ENCODE peak calls at places on chromosomes 11 and 22, in four cellular contexts. I, E, S and A are unnamed samples.

GRCh38 chr11:84564180-84564866 is 1062.8 kb downstream of the DLG2 start:
- DNase-seq in I (peak), E (peak), S (peak), A (peak)

GRCh38 chr22:45932066-45932465 is 44.9 kb downstream of the WNT7B start:
- DNase-seq in I (no peak), E (no peak), S (no peak), A (no peak)

GRCh38 chr11:83744620-83745192 is 458.5 kb upstream of the CCDC90B start:
- DNase-seq in I (no peak), E (no peak), S (no peak), A (no peak)

GRCh38 chr22:42357634-42358296 is 74.4 kb downstream of the NFAM1 start:
- DNase-seq in I (no peak), E (peak), S (no peak), A (no peak)

GRCh38 chr11:10752486-10752885 is 1.4 kb downstream of the CTR9 start:
- DNase-seq in I (no peak), E (no peak), S (no peak), A (no peak)

GRCh38 chr11:46674463-46675287 is 25.7 kb downstream of the ARHGAP1 start:
- DNase-seq in I (peak), E (no peak), S (no peak), A (no peak)

GRCh38 chr11:95821640-95822039 is 31.3 kb downstream of the CEP57 start:
- DNase-seq in I (peak), E (peak), S (no peak), A (peak)

GRCh38 chr11:84398017-84398626 is 1112.0 kb upstream of the CCDC90B start:
- DNase-seq in I (peak), E (peak), S (no peak), A (no peak)

GRCh38 chr11:7493670-7494069 is 8.4 kb downstream of the OLFML1 start:
- DNase-seq in I (no peak), E (no peak), S (no peak), A (no peak)

GRCh38 chr11:112614605-112615004 is 346.6 kb upstream of the NCAM1 start:
- DNase-seq in I (no peak), E (no peak), S (no peak), A (no peak)

GRCh38 chr11:100942016-100942415 is 187.6 kb downstream of the PGR start:
- DNase-seq in I (peak), E (peak), S (no peak), A (peak)

GRCh38 chr22:37060801-37061610 is 9.5 kb downstream of the KCTD17 start:
- DNase-seq in I (no peak), E (no peak), S (no peak), A (no peak)

GRCh38 chr11:116958246-116958645 is 120.8 kb upstream of the APOA1 start:
- DNase-seq in I (no peak), E (no peak), S (no peak), A (peak)

GRCh38 chr11:80668039-80668438 is 1227.2 kb upstream of the TENM4 start:
- DNase-seq in I (no peak), E (no peak), S (no peak), A (no peak)

GRCh38 chr11:11895672-11896071 is 53.9 kb downstream of the USP47 start:
- DNase-seq in I (peak), E (peak), S (no peak), A (peak)

GRCh38 chr22:49862408-49862776 is 8.7 kb downstream of the ZBED4 start:
- DNase-seq in I (no peak), E (no peak), S (no peak), A (no peak)

GRCh38 chr11:111064118-111064517 is 181.4 kb upstream of the POU2AF2 start:
- DNase-seq in I (peak), E (peak), S (no peak), A (peak)

GRCh38 chr11:92550411-92550810 is 325.8 kb downstream of the FAT3 start:
- DNase-seq in I (no peak), E (no peak), S (no peak), A (no peak)

GRCh38 chr11:133907841-133908241 is 48.9 kb downstream of the IGSF9B start:
- DNase-seq in I (no peak), E (no peak), S (no peak), A (no peak)

GRCh38 chr22:45259754-45260394 is 19.2 kb upstream of the KIAA0930 start:
- DNase-seq in I (no peak), E (no peak), S (no peak), A (no peak)

GRCh38 chr11:125935629-125936199 is 10.1 kb upstream of the VSIG10L2 start:
- DNase-seq in I (no peak), E (no peak), S (no peak), A (peak)

GRCh38 chr11:12496181-12497025 is 119.0 kb downstream of the PARVA start:
- DNase-seq in I (peak), E (no peak), S (peak), A (peak)

DNA sequence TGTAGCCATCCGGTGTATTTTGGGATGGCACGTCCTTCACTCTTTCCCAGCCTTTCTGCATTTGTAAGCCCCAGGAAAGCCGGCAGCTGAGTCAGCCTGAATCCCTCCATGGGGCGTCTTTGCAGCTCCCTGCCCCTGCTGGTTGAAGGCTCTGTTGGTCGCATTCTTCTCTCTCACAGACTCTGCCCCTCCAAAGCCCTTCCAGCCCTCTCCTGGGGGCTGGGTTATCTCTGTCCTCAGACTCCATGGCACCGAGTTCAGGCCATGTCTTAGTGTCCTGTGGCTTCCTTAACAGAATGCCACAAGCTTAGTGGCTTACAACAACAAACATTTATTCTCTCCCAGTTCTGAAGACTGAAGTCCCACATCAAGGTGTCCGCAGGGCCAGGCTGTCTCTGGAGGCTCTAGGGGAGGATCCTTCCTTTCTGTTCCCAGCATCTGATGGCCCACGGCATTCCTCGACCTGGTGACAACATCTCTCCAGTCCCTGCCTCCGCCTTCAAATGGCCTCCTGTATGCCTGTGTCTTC is 62.2 kb downstream of the BCR start:
- DNase-seq in I (peak), E (no peak), S (no peak), A (peak)
- TF ChIP-seq CTCF in I (peak), E (no peak), S (no peak), A (no peak)

DNA sequence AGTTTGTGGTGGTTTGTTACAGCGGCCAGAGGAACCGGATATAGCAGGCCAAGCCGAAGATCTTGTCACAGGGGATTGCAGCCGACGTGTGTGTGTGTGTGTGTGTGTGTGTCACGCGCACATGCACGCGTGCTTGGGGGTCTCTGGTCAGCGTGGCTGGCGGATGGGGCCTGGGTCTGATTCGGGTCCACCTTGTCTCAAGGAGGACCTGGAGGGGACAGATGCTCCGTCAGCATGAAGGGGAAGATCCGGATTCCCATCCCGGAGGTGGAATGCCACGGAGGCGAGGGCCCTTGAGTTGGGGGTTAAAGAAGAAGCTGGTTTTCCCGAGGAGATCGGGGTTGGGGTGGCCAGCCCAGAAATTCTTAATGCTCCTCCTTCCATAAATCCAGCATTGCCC is 1237.8 kb downstream of the BRD1 start:
- DNase-seq in I (no peak), E (no peak), S (no peak), A (no peak)
- H3K9ac ChIP-seq in I (no peak), E (no peak), S (no peak), A (no peak)

GRCh38 chr22:31953251-31953650 is 8.9 kb downstream of the YWHAH start:
- DNase-seq in I (no peak), E (no peak), S (no peak), A (no peak)
- H3K27ac ChIP-seq in I (no peak), E (no peak), S (no peak), A (no peak)

GRCh38 chr11:34417203-34417602 is 21.5 kb upstream of the CAT start:
- DNase-seq in I (no peak), E (no peak), S (no peak), A (no peak)
- TF ChIP-seq CTCF in I (peak), E (peak), S (no peak), A (no peak)

DNA sequence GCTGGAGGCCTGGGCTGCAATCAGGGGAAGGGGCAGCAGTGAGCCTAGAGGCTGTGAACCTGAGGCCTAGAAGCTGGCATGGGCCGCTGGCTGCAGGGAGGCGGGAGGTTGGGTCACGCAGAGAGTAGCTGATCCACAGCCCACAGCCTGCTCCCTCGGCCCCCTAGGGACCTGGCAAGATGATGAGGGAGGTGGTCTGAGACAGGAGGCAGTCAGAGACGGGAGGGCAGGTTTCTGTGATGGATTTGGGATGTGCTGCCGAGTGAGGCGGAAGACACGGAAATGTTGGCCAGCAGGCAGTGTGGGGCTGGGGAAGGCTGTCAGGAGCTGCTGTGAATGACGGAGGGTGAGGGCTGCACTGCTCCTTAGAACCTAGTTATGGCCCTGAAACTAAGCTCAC is 22.7 kb downstream of the LRFN4 start:
- DNase-seq in I (no peak), E (no peak), S (no peak), A (no peak)
- H3K9ac ChIP-seq in I (no peak), E (no peak), S (no peak), A (no peak)

DNA sequence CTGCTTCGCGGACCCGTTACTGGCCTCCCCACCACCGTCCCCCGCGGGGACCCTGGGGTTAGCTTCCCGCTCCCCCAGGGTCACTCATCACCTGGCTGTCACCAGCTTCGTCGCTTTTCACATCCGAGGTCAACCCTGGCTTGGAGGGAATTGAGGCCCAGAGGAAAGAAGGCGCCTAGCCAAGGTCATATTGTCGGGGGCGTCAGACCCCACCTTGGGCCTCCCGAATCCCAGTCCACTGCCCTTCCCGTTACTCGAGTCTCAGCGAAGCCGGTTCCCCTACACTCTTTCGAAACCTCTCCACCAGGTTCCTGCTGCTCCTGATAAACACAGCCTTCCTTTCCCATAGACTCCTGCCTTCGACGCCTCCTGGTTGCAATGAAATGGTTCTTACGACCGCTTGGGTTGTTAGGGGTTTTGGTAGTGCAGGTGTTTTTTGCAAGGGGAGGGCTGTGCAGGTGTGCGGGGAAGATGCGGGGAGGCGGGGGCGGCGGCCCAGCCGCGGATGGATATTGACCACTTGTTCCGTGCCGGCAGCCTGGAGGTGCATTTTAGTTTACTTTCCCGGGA is 634 bp downstream of the NAA40 start:
- DNase-seq in I (no peak), E (peak), S (no peak), A (peak)
- H3K27ac ChIP-seq in I (peak), E (no peak), S (peak), A (peak)

DNA sequence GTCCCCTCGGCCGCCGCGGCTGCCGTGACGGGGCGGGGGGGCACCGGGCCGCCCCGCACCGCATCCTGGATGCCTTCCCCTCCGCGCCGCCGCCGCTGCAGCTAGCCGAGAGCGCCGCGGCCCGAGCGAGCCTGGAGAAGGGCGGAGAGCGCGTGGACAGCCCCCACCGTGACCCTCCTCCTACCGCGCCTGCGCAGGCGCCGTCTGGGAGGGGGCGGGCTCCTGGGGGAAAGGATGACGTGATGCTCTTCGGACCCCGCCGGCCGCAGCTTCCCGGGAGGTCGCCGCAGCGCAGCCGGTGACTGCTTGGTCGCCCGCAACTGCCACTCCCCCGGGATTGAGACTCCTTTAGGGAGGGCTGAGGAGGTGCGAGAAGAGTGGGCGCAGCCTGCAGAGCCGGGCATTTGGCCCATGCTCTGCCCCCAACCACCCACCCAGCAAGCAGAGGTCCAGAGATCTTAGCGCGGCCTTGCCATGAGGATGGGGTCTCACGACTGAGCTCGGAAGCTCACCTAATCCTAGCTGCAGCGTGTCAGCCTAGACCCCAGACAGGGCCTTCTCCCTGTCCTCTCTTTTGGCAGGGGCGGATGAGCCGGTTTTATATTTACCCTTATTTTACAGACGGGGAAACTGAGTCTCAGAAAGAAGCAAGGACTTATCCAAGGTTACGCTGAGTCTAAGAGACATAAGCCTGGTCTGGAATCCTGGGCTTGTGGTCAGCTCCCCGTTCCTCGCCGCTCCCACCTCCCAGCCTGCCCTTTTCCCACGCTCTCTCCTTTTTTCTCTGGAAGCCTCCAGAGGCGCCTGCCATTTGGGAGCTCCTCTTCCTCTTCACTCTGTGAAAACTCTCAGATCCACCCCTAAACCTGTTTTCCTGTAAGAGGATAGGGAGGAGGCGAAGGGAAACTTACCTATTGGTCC is at the start of gene DENND5A:
- DNase-seq in I (peak), E (peak), S (peak), A (peak)
- TF ChIP-seq CTCF in I (no peak), E (no peak), S (no peak), A (no peak)

DNA sequence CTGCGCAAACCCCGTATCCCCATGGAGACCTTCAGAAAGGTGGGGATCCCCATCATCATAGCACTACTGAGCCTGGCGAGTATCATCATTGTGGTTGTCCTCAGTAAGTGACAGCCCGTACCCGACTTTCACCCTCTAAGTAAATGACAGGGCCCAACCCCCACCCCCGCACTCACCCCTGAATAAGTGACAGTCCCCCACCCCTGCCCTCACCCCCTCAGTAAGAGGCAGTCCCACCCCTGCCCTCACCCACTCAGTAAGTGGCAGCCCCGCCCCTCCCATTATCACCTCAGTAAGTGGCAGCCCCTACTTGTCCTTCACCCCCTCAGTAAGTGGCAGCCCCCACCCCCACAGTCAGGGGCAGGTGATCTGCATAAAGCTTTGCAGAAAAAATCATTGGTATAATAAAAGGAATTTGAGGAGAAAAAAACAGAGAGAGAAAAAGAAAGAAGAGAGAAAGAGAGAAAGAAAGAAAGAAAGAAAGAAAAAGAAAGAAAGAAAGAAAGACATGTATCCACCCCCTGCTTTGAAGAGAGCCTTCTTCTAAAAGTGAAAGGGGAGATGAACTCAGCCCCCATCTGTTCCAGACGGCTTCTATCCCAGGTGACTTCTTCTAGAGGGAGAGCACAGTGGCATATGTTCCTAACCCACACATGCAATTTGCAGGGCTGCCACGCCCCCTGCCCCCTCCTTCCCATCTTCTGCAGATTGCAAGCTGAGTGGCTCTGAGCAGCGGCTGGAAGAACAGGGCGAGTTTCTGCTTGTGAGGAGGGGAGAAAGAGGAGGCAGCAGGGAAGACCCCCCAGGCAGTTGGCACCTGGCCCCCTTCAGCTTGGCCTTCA is 12.5 kb upstream of the SMIM35 start:
- DNase-seq in I (no peak), E (no peak), S (no peak), A (no peak)
- H3K9ac ChIP-seq in I (no peak), E (no peak), S (no peak), A (no peak)